ENCODE peak calls at places on chromosomes 13 and 19, in six cellular contexts. C is HFFc6, X is lung, P is left lung, V is suprapubic skin, M is HL-60. Y is an unnamed sample.

GRCh38 chr19:40413291-40413994 is at the start of gene PRX:
- DNase-seq in C (no peak), V (no peak), P (no peak), M (no peak), X (no peak), Y (no peak)

GRCh38 chr13:36616706-36617105 is 57.1 kb upstream of the SERTM1 start:
- DNase-seq in X (no peak), V (no peak), M (no peak), C (no peak), P (no peak), Y (no peak)

GRCh38 chr13:39451860-39452301 is 151.1 kb downstream of the LHFPL6 start:
- DNase-seq in X (no peak), M (peak; percentile 83), C (no peak), V (no peak), P (no peak), Y (no peak)

GRCh38 chr19:55614711-55615552 is 9.4 kb downstream of the ZNF784 start:
- DNase-seq in M (no peak), V (no peak), C (no peak), X (no peak), P (no peak), Y (no peak)

GRCh38 chr13:98798849-98799645 is 46.6 kb upstream of the SLC15A1 start:
- DNase-seq in M (no peak), V (no peak), P (no peak), C (peak; percentile 66), X (no peak), Y (peak; percentile 75)

GRCh38 chr13:50969691-50970090 is 60.1 kb downstream of the RNASEH2B start:
- DNase-seq in C (no peak), V (no peak), P (no peak), M (no peak), X (no peak), Y (no peak)

GRCh38 chr19:47377208-47377701 is 28.1 kb downstream of the DHX34 start:
- DNase-seq in C (no peak), P (no peak), V (no peak), X (no peak), M (no peak), Y (no peak)

GRCh38 chr13:109276261-109276660 is 510.1 kb downstream of the IRS2 start:
- DNase-seq in P (no peak), C (no peak), V (no peak), X (no peak), M (no peak), Y (no peak)

GRCh38 chr19:10858204-10858828 is 10.1 kb downstream of the C19orf38 start:
- DNase-seq in V (no peak), X (no peak), P (no peak), M (no peak), C (no peak), Y (no peak)

GRCh38 chr13:46614582-46614981 is 61.6 kb downstream of the LRCH1 start:
- DNase-seq in M (no peak), C (no peak), V (no peak), P (no peak), X (no peak), Y (no peak)
- TF ChIP-seq CTCF in M (no peak), C (no peak), V (no peak), P (no peak), X (no peak), Y (no peak)

GRCh38 chr19:6260912-6261636 is 18.7 kb downstream of the MLLT1 start:
- DNase-seq in X (no peak), V (no peak), C (no peak), P (no peak), M (no peak), Y (no peak)
- TF ChIP-seq CTCF in X (no peak), V (peak; percentile 54), C (peak; percentile 75), P (peak; percentile 32), M (peak; percentile 52), Y (peak; percentile 59)

DNA sequence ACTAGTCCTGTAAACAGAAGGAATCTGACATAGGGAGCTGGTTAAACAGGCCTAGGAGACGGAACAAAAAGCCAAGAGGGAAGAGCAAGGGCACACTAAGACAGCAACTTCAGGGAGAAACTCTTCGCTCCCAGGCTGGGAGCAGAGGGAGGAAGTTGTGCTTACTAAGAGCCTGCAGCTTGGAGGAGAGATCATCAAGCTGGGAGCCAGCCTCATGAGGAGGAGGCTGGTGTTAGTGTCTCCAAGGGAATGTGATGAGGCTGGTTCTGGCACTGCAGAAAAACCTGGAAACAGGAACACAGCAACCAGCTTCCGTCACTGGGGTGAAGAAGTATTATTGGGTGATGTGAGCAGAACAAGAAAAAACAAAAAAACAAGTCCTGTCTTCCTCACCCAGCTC is 1027.3 kb downstream of the UQCRFS1 start:
- DNase-seq in P (no peak), C (no peak), V (no peak), X (no peak), M (no peak), Y (no peak)
- TF ChIP-seq CTCF in P (no peak), C (no peak), V (no peak), X (no peak), M (no peak), Y (no peak)

GRCh38 chr13:66635526-66635925 is 594.6 kb downstream of the PCDH9 start:
- DNase-seq in C (peak; percentile 86), V (no peak), X (no peak), P (no peak), M (no peak), Y (no peak)
- TF ChIP-seq CTCF in C (no peak), V (no peak), X (no peak), P (no peak), M (no peak), Y (no peak)

DNA sequence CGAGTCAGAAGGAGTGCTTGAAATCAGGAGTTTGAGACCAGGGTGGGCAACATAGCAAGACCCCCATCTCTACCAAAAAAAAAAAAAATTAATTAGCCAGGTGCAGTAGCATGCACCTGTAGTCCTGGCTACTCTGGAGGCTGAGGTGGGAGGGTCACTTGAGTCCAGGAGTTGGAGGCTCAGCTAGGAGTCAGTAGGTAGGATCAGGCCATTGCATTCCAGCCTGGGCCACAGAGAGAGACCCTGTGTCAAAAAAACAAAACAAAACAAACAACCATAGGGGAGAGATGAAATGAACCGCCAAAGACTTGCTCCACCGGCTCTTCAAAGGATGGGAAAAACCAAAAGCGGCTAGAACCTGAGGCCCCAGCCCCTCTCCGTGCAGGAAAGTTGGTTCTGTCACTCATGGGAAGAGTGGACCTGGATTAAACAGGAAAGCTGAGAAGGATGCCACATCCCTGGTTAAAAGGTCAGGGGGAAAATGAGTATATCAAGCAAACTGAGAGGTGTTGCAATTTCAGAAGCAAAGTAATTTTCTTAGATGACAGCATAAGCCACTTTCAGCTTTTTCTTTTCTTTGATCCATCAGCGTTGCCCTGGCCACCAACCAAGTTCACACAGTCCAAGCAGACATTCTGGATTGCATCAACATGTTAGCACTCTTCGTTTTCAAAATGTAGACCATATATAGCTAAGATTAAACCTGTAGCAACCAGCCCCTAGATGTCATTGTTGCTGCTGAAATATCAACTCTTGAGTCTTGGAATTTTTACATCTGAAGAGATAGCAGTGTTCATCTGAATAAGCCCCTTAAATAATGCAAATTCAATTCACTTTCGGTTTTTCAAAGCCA is 8.9 kb upstream of the ZNF507 start:
- DNase-seq in P (no peak), C (no peak), X (no peak), V (no peak), M (no peak), Y (no peak)
- TF ChIP-seq CTCF in P (no peak), C (no peak), X (no peak), V (no peak), M (no peak), Y (peak; percentile 18)

Y was measured in osteocyte.